ENCODE peak calls at places on chromosomes 1 and 21, in six cellular contexts. V, O, G, I, J and E are unnamed samples.

GRCh38 chr1:20511518-20512428 is 3.8 kb upstream of the MUL1 start:
- DNase-seq in V (no peak), O (no peak), G (no peak), I (no peak), J (no peak), E (no peak)

GRCh38 chr21:45620201-45620600 is 23.3 kb upstream of the PCBP3 start:
- DNase-seq in V (no peak), O (no peak), G (no peak), I (no peak), J (peak; percentile 27), E (no peak)

GRCh38 chr1:193733674-193734073 is 547.3 kb upstream of the B3GALT2 start:
- DNase-seq in V (no peak), O (no peak), G (no peak), I (no peak), J (no peak), E (no peak)

GRCh38 chr1:110380667-110381283 is 10.1 kb downstream of the SLC16A4 start:
- DNase-seq in V (no peak), O (no peak), G (no peak), I (no peak), J (no peak), E (no peak)

GRCh38 chr1:58755468-58755872 is 28.4 kb downstream of the JUN start:
- DNase-seq in V (peak; percentile 99), O (peak; percentile 52), G (peak; percentile 70), I (peak; percentile 32), J (no peak), E (peak; percentile 86)

GRCh38 chr1:108502624-108503023 is 52.5 kb downstream of the NBPF6 start:
- DNase-seq in V (no peak), O (no peak), G (no peak), I (no peak), J (no peak), E (no peak)

GRCh38 chr1:89310505-89310904 is 37.8 kb upstream of the GBP5 start:
- DNase-seq in V (peak; percentile 39), O (no peak), G (no peak), I (no peak), J (no peak), E (no peak)

GRCh38 chr1:156486421-156487344 is 13.9 kb downstream of the MEF2D start:
- DNase-seq in V (no peak), O (no peak), G (no peak), I (peak; percentile 36), J (no peak), E (no peak)

GRCh38 chr1:6185635-6186382 is 5.7 kb upstream of the CHD5 start:
- DNase-seq in V (peak; percentile 26), O (no peak), G (no peak), I (no peak), J (no peak), E (no peak)

GRCh38 chr21:30126575-30126974 is 40.0 kb downstream of the CLDN17 start:
- DNase-seq in V (no peak), O (no peak), G (no peak), I (no peak), J (no peak), E (no peak)

GRCh38 chr1:216456682-216457081 is 33.4 kb upstream of the USH2A start:
- DNase-seq in V (no peak), O (peak; percentile 14), G (no peak), I (no peak), J (no peak), E (no peak)

GRCh38 chr1:58500036-58500435 is 46.5 kb downstream of the OMA1 start:
- DNase-seq in V (peak; percentile 59), O (no peak), G (no peak), I (no peak), J (no peak), E (no peak)

GRCh38 chr1:119136401-119136800 is 4.1 kb downstream of the WARS2 start:
- DNase-seq in V (no peak), O (no peak), G (no peak), I (no peak), J (no peak), E (no peak)

GRCh38 chr21:27397578-27397977 is 430.7 kb upstream of the ADAMTS5 start:
- DNase-seq in V (no peak), O (no peak), G (no peak), I (no peak), J (no peak), E (no peak)

GRCh38 chr1:5744911-5745431 is 247.3 kb downstream of the NPHP4 start:
- DNase-seq in V (no peak), O (no peak), G (no peak), I (no peak), J (peak; percentile 69), E (no peak)

GRCh38 chr1:209808059-209808494 is 2.1 kb upstream of the IRF6 start:
- DNase-seq in V (peak; percentile 96), O (no peak), G (no peak), I (no peak), J (no peak), E (peak; percentile 80)

GRCh38 chr1:237732657-237733056 is 158.1 kb downstream of the ZP4 start:
- DNase-seq in V (no peak), O (no peak), G (no peak), I (no peak), J (no peak), E (no peak)

GRCh38 chr1:108117908-108118902 is 81.9 kb downstream of the SLC25A24 start:
- DNase-seq in V (no peak), O (no peak), G (no peak), I (no peak), J (no peak), E (no peak)

GRCh38 chr1:240965581-240966091 is 353.7 kb upstream of the GREM2 start:
- DNase-seq in V (no peak), O (no peak), G (no peak), I (no peak), J (no peak), E (no peak)

GRCh38 chr21:38095220-38095619 is 161.6 kb upstream of the KCNJ15 start:
- DNase-seq in V (no peak), O (no peak), G (no peak), I (no peak), J (no peak), E (no peak)

GRCh38 chr1:97071163-97071562 is 349.6 kb downstream of the PTBP2 start:
- DNase-seq in V (no peak), O (no peak), G (no peak), I (no peak), J (no peak), E (no peak)

GRCh38 chr1:235041201-235041600 is 87.4 kb downstream of the TOMM20 start:
- DNase-seq in V (no peak), O (no peak), G (no peak), I (no peak), J (no peak), E (no peak)

GRCh38 chr1:3369437-3370076 is 84.9 kb upstream of the ARHGEF16 start:
- DNase-seq in V (no peak), O (no peak), G (no peak), I (no peak), J (no peak), E (peak; percentile 69)

GRCh38 chr1:169576241-169576933 is 9.9 kb downstream of the F5 start:
- DNase-seq in V (no peak), O (no peak), G (no peak), I (no peak), J (no peak), E (no peak)

DNA sequence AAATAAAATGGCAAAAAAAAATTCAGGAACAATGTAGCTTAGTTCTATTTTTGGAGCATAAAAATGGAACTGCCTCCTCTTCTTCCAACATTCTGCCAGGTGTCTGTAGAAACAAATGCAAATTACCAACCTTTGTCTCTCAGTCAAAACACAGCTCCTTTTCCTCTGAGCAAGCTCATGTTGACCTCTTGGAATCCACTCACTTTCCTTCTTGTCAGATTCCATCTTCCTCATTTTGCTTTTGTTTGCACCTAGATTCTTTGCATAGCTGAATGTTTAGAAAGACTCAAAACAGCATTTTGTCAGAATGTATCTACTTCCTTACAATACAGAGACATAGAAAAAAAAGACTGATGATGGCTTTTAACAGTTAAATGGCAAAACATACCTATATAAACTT is 178.2 kb downstream of the ADGRL2 start:
- DNase-seq in V (peak; percentile 22), O (no peak), G (no peak), I (no peak), J (no peak), E (no peak)
- H3K4me3 ChIP-seq in V (no peak overlapping the region), O (no peak overlapping the region), G (no peak overlapping the region), I (no peak overlapping the region), J (no peak overlapping the region), E (no peak overlapping the region)

GRCh38 chr21:31548688-31549087 is 110.8 kb upstream of the SOD1 start:
- DNase-seq in V (no peak), O (no peak), G (no peak), I (no peak), J (no peak), E (no peak)
- TF ChIP-seq POLR2A in V (no peak), O (no peak), G (no peak), I (no peak), J (no peak), E (no peak)

DNA sequence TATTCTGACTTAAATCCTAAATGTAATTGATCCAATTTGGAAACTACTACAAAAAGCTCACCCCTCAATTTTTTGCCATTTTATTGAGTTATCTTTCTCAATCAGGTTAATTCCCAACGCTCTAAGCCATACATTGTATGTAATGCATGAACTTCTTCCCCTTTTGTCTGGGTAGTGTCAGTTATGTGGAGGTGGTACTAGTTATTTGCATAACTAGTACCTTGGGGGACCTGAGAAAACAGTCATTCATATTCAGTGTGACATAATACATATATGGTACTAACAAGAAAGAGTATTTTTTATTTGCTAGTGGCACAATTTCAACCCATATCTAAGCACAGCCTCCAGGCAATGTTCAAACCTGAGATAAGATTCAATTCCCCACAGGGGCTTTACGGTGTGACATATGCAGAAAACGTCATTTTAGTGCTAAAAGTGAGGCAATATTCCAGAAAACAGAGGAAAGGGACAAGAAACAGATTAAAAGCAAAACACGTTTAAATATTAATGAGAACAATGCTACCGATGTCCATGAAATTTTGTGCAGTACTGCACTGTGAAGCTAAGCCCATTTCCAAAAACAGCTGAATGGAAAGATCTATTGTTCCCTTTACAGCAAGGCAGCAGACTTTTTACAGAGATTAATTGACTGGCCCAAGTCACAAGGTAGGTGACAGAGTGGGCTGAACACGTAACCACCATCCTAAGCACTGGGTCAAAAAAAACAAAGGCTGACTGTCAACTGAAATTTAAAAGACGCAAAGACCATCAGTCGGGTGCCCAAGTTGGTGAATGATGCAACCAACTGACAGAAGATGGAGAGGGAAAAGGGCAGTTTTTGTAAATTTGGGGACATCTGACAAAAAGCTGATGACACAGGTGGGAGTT is 1.4 kb downstream of the HLCS start:
- DNase-seq in V (no peak), O (no peak), G (no peak), I (no peak), J (no peak), E (no peak)
- H3K27ac ChIP-seq in V (no peak overlapping the region), O (no peak overlapping the region), G (peak overlapping the region; percentile 90), I (peak overlapping the region; percentile 92), J (no peak overlapping the region), E (no peak overlapping the region)

DNA sequence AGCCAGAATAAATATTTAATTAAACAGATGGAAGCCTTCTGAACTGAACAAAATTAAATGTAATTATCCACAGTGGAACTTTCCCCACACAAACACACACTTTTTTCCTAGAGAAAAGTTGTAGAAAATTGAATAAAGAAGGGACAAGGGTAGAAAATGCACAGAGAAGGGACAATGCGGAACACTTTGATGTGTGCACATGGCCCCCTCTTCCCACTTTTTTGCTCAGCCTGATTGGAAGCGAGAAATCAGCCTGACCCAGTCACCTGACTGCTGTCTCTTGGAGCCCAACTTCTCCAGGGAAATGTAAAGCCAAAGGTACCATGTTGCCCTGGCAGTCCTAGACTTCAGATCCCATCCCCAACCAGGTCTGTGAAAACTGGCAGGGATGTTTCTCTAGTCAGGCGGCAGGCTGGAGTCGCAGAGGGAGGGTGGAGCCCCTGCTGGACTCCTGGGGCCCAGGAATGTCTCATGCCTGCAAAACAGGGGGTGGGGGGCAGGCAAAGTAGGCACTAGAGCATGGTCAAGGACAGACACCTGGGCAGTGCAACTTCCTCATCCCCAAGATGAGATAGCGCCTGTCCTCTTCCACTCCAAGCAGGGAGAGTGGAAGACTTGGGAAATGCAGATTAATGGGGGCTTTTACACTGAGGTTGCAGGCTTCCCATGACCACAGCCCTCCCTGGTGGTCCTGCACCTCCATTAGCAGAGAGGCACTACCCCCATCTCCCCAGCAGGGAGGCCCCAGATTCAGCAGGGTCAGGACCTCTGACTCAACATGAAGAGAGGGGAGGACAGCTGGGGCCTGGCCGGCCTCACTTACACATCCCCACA is 2.8 kb downstream of the CERS2 start:
- DNase-seq in V (no peak), O (no peak), G (no peak), I (peak; percentile 39), J (peak; percentile 58), E (peak; percentile 77)
- H3K4me3 ChIP-seq in V (no peak overlapping the region), O (no peak overlapping the region), G (no peak overlapping the region), I (no peak overlapping the region), J (no peak overlapping the region), E (no peak overlapping the region)